ENCODE peak calls at places on chromosome 10, in nine cellular contexts. W is putamen; V is LHCN-M2; D is HT-29; E is activated CD4-positive, alpha-beta T cell treated with anti-CD3 and anti-CD28 coated beads, Interleukin-2, amount 10 ng/mL, durations not matched to agents 7 days and 5 days; Q is stimulated activated CD4-positive, alpha-beta T cell treated with anti-CD3 and anti-CD28 coated beads, Interleukin-1b, Interleukin-23, amount 100 ng/mL, for 48 hours; M is bronchial epithelial cell; F is NCI-H2081; K is MV-4-11. Z is an unnamed sample.

GRCh38 chr10:129946868-129947267 is 17.2 kb downstream of the EBF3 start:
- DNase-seq in M (no peak), Q (no peak), V (no peak), E (no peak), F (no peak), W (no peak), D (no peak), K (no peak), Z (no peak)

GRCh38 chr10:23158370-23158769 is 33.7 kb upstream of the PTF1A start:
- DNase-seq in D (peak; percentile 83), K (peak; percentile 50), F (peak; percentile 43), M (peak; percentile 57), W (peak; percentile 73), V (peak; percentile 44), E (peak; percentile 41), Q (peak; percentile 31), Z (peak; percentile 88)

GRCh38 chr10:17616403-17617030 is 657 bp downstream of the HACD1 start:
- DNase-seq in Q (peak; percentile 8), D (peak; percentile 73), M (peak; percentile 21), W (peak; percentile 28), V (peak; percentile 66), E (peak; percentile 18), K (peak; percentile 30), F (peak; percentile 0), Z (peak; percentile 94)

GRCh38 chr10:124541076-124541903 is 79.7 kb downstream of the LHPP start:
- DNase-seq in Q (no peak), V (no peak), E (no peak), F (no peak), D (no peak), M (no peak), W (no peak), K (no peak), Z (no peak)

GRCh38 chr10:4246881-4247358 is 461.9 kb upstream of the KLF6 start:
- DNase-seq in Q (no peak), V (peak; percentile 95), F (no peak), M (peak; percentile 84), W (no peak), E (no peak), D (no peak), K (no peak), Z (no peak)

GRCh38 chr10:128077155-128077875 is 48.9 kb downstream of the MKI67 start:
- DNase-seq in V (no peak), F (no peak), M (no peak), Q (no peak), W (no peak), E (no peak), K (no peak), D (no peak), Z (no peak)

GRCh38 chr10:63247771-63248170 is 114.6 kb downstream of the NRBF2 start:
- DNase-seq in E (no peak), Q (no peak), F (no peak), W (no peak), M (no peak), V (peak; percentile 67), K (no peak), D (no peak), Z (no peak)

GRCh38 chr10:24091294-24091693 is 117.6 kb upstream of the KIAA1217 start:
- DNase-seq in M (peak; percentile 29), W (no peak), E (no peak), K (no peak), F (no peak), D (no peak), V (no peak), Q (no peak), Z (no peak)

GRCh38 chr10:91210435-91210834 is 10.0 kb upstream of the PCGF5 start:
- DNase-seq in M (no peak), F (peak; percentile 99), Q (no peak), K (no peak), D (peak; percentile 13), V (no peak), E (no peak), W (no peak), Z (no peak)

GRCh38 chr10:68496072-68496471 is 24.3 kb upstream of the DNA2 start:
- DNase-seq in F (no peak), D (no peak), E (no peak), V (no peak), W (no peak), K (no peak), Q (no peak), M (no peak), Z (peak; percentile 50)

GRCh38 chr10:99906470-99906869 is 103.3 kb downstream of the DNMBP start:
- DNase-seq in K (no peak), D (peak; percentile 29), V (peak; percentile 10), W (no peak), Q (no peak), M (peak; percentile 94), F (no peak), E (no peak), Z (no peak)

GRCh38 chr10:58773942-58774341 is 261.3 kb downstream of the BICC1 start:
- DNase-seq in W (no peak), F (no peak), Q (no peak), E (no peak), M (no peak), K (no peak), V (no peak), D (no peak), Z (no peak)

GRCh38 chr10:71753091-71753959 is 20.0 kb downstream of the VSIR start:
- DNase-seq in M (no peak), K (peak; percentile 97), W (peak; percentile 61), D (peak; percentile 34), E (no peak), V (no peak), F (no peak), Q (no peak), Z (no peak)

GRCh38 chr10:102941401-102941800 is 23.3 kb downstream of the CNNM2 start:
- DNase-seq in M (no peak), F (no peak), W (no peak), K (no peak), V (no peak), E (no peak), D (no peak), Q (no peak), Z (peak; percentile 46)

GRCh38 chr10:97117372-97117771 is 68.4 kb downstream of the SLIT1 start:
- DNase-seq in Q (no peak), M (peak; percentile 32), E (no peak), V (no peak), D (peak; percentile 63), W (no peak), F (no peak), K (no peak), Z (peak; percentile 44)

GRCh38 chr10:31647861-31648260 is 280.8 kb downstream of the ARHGAP12 start:
- DNase-seq in F (no peak), M (no peak), V (peak; percentile 19), W (no peak), K (no peak), E (no peak), Q (no peak), D (no peak), Z (no peak)

GRCh38 chr10:92969151-92969550 is 91.4 kb upstream of the CYP26C1 start:
- DNase-seq in E (no peak), M (no peak), D (no peak), W (no peak), F (no peak), V (peak; percentile 24), K (no peak), Q (no peak), Z (no peak)

GRCh38 chr10:60827791-60828488 is 49.7 kb downstream of the CDK1 start:
- DNase-seq in M (peak; percentile 66), E (no peak), D (no peak), V (peak; percentile 83), F (no peak), K (peak; percentile 14), Q (no peak), W (no peak), Z (peak; percentile 18)

GRCh38 chr10:3924344-3924743 is 139.3 kb upstream of the KLF6 start:
- DNase-seq in E (no peak), Q (no peak), D (peak; percentile 26), F (no peak), W (no peak), K (no peak), V (peak; percentile 97), M (peak; percentile 99), Z (no peak)

GRCh38 chr10:133276100-133276434 is 601 bp downstream of the ADAM8 start:
- DNase-seq in E (no peak), M (no peak), F (no peak), V (no peak), Q (no peak), K (no peak), W (no peak), D (no peak), Z (no peak)

GRCh38 chr10:218753-219152 is 83.5 kb downstream of the ZMYND11 start:
- DNase-seq in W (no peak), F (no peak), D (no peak), M (peak; percentile 50), E (no peak), Q (no peak), V (no peak), K (no peak), Z (no peak)

GRCh38 chr10:97069576-97070362 is 116.0 kb downstream of the SLIT1 start:
- DNase-seq in E (peak; percentile 46), V (peak; percentile 34), F (no peak), K (peak; percentile 69), W (no peak), Q (peak; percentile 40), D (peak; percentile 97), M (peak; percentile 93), Z (no peak)

GRCh38 chr10:55629792-55630490 is 731.1 kb downstream of the ZWINT start:
- DNase-seq in M (peak; percentile 13), V (no peak), K (peak; percentile 3), F (peak; percentile 29), W (no peak), D (no peak), Q (no peak), E (no peak), Z (peak; percentile 65)

GRCh38 chr10:82969405-82969804 is 1094.4 kb downstream of the NRG3 start:
- DNase-seq in E (no peak), M (peak; percentile 1), F (peak; percentile 19), W (no peak), K (peak; percentile 28), V (no peak), D (peak; percentile 28), Q (no peak), Z (peak; percentile 36)

GRCh38 chr10:60722623-60723022 is 55.7 kb upstream of the CDK1 start:
- DNase-seq in F (no peak), Q (no peak), D (no peak), W (no peak), E (no peak), V (no peak), M (peak; percentile 46), K (no peak), Z (no peak)

GRCh38 chr10:96830511-96831199 is 1.4 kb upstream of the LCOR start:
- DNase-seq in K (peak; percentile 54), V (peak; percentile 57), Q (peak; percentile 81), W (peak; percentile 55), F (peak; percentile 61), D (peak; percentile 93), M (peak; percentile 75), E (peak; percentile 87), Z (peak; percentile 90)

GRCh38 chr10:47101807-47102206 is 190.6 kb downstream of the PTPN20 start:
- DNase-seq in V (no peak), K (no peak), F (no peak), D (no peak), Q (no peak), E (no peak), W (no peak), M (no peak), Z (no peak)

GRCh38 chr10:71103969-71104368 is 108.4 kb upstream of the UNC5B start:
- DNase-seq in M (no peak), D (no peak), F (no peak), V (no peak), Q (no peak), W (no peak), K (no peak), E (no peak), Z (no peak)

GRCh38 chr10:93368210-93368609 is 113.9 kb downstream of the MYOF start:
- DNase-seq in M (no peak), V (no peak), W (no peak), F (no peak), Q (no peak), K (no peak), D (no peak), E (no peak), Z (no peak)

GRCh38 chr10:110225756-110226554 is 18.6 kb downstream of the MXI1 start:
- DNase-seq in K (peak; percentile 87), F (peak; percentile 85), W (peak; percentile 97), M (peak; percentile 82), E (peak; percentile 90), Q (peak; percentile 86), D (peak; percentile 94), V (peak; percentile 92), Z (peak; percentile 98)

GRCh38 chr10:73871915-73872710 is 2.2 kb downstream of the CAMK2G start:
- DNase-seq in K (no peak), V (peak; percentile 32), E (no peak), D (peak; percentile 96), M (no peak), Q (no peak), F (no peak), W (no peak), Z (no peak)